ENCODE peak calls at places on chromosomes 4 and X, in seven cellular contexts. One of them, this sample, is unnamed. For H3K36me3, the result is how much of the 10 kb centered on the place peaks cover.

GRCh38 chrX:150456466-150456865 is 93.3 kb downstream of the MAMLD1 start:
- DNase-seq in mammary epithelial cell: peak
- DNase-seq in fibroblast of lung: no peak
- DNase-seq in mesenchymal stem cell: no peak
- DNase-seq in HepG2: peak
- DNase-seq in PC-9: no peak
- DNase-seq in GM23248: no peak
- DNase-seq in this sample: peak

GRCh38 chr4:118224239-118224829 is 128.5 kb downstream of the PRSS12 start:
- DNase-seq in GM23248: peak
- DNase-seq in mesenchymal stem cell: peak
- DNase-seq in mammary epithelial cell: peak
- DNase-seq in fibroblast of lung: peak
- DNase-seq in HepG2: peak
- DNase-seq in PC-9: no peak
- DNase-seq in this sample: peak

GRCh38 chr4:121696140-121696640 is 590 bp downstream of the ANXA5 start:
- DNase-seq in mammary epithelial cell: peak
- DNase-seq in GM23248: peak
- DNase-seq in mesenchymal stem cell: peak
- DNase-seq in HepG2: peak
- DNase-seq in fibroblast of lung: peak
- DNase-seq in PC-9: no peak
- DNase-seq in this sample: peak

GRCh38 chr4:152255437-152255836 is 280.5 kb downstream of the FBXW7 start:
- DNase-seq in GM23248: peak
- DNase-seq in mammary epithelial cell: no peak
- DNase-seq in mesenchymal stem cell: peak
- DNase-seq in fibroblast of lung: peak
- DNase-seq in HepG2: no peak
- DNase-seq in PC-9: no peak
- DNase-seq in this sample: peak

GRCh38 chrX:19904778-19905367 is 17.5 kb upstream of the SH3KBP1 start:
- DNase-seq in mammary epithelial cell: peak
- DNase-seq in HepG2: peak
- DNase-seq in mesenchymal stem cell: peak
- DNase-seq in GM23248: peak
- DNase-seq in fibroblast of lung: peak
- DNase-seq in PC-9: peak
- DNase-seq in this sample: peak

GRCh38 chr4:99447079-99447478 is 11.9 kb upstream of the ADH7 start:
- DNase-seq in mesenchymal stem cell: peak
- DNase-seq in fibroblast of lung: peak
- DNase-seq in PC-9: peak
- DNase-seq in mammary epithelial cell: peak
- DNase-seq in HepG2: no peak
- DNase-seq in GM23248: peak
- DNase-seq in this sample: peak

GRCh38 chr4:13865871-13866669 is 238.5 kb upstream of the BOD1L1 start:
- DNase-seq in mammary epithelial cell: peak
- DNase-seq in GM23248: peak
- DNase-seq in mesenchymal stem cell: peak
- DNase-seq in fibroblast of lung: peak
- DNase-seq in PC-9: no peak
- DNase-seq in HepG2: no peak
- DNase-seq in this sample: peak

GRCh38 chr4:78247541-78248285 is 190.6 kb downstream of the FRAS1 start:
- DNase-seq in PC-9: no peak
- DNase-seq in fibroblast of lung: no peak
- DNase-seq in mammary epithelial cell: peak
- DNase-seq in HepG2: no peak
- DNase-seq in GM23248: no peak
- DNase-seq in mesenchymal stem cell: no peak
- DNase-seq in this sample: no peak

GRCh38 chr4:170047774-170048354 is 21.7 kb upstream of the MFAP3L start:
- DNase-seq in PC-9: no peak
- DNase-seq in mammary epithelial cell: peak
- DNase-seq in fibroblast of lung: peak
- DNase-seq in HepG2: peak
- DNase-seq in mesenchymal stem cell: peak
- DNase-seq in GM23248: peak
- DNase-seq in this sample: peak

GRCh38 chr4:99614491-99614890 is 39.9 kb downstream of the MTTP start:
- DNase-seq in mesenchymal stem cell: no peak
- DNase-seq in GM23248: no peak
- DNase-seq in fibroblast of lung: no peak
- DNase-seq in mammary epithelial cell: no peak
- DNase-seq in PC-9: peak
- DNase-seq in HepG2: no peak
- DNase-seq in this sample: no peak

GRCh38 chrX:116726806-116727205 is 264.0 kb upstream of the CT83 start:
- DNase-seq in PC-9: no peak
- DNase-seq in mammary epithelial cell: no peak
- DNase-seq in mesenchymal stem cell: no peak
- DNase-seq in fibroblast of lung: no peak
- DNase-seq in HepG2: no peak
- DNase-seq in GM23248: no peak
- DNase-seq in this sample: no peak

GRCh38 chrX:119948381-119948780 is 4.8 kb upstream of the NKAP start:
- DNase-seq in mammary epithelial cell: no peak
- DNase-seq in PC-9: no peak
- DNase-seq in fibroblast of lung: no peak
- DNase-seq in GM23248: no peak
- DNase-seq in HepG2: no peak
- DNase-seq in mesenchymal stem cell: no peak
- DNase-seq in this sample: peak

GRCh38 chrX:4944767-4945166 is 1231.3 kb upstream of the PRKX start:
- DNase-seq in mesenchymal stem cell: no peak
- DNase-seq in mammary epithelial cell: no peak
- DNase-seq in HepG2: no peak
- DNase-seq in PC-9: no peak
- DNase-seq in GM23248: no peak
- DNase-seq in fibroblast of lung: no peak
- DNase-seq in this sample: no peak

GRCh38 chr4:75637176-75637575 is 6.8 kb upstream of the CDKL2 start:
- DNase-seq in mammary epithelial cell: peak
- DNase-seq in PC-9: no peak
- DNase-seq in fibroblast of lung: peak
- DNase-seq in mesenchymal stem cell: peak
- DNase-seq in GM23248: peak
- DNase-seq in HepG2: no peak
- DNase-seq in this sample: no peak

DNA sequence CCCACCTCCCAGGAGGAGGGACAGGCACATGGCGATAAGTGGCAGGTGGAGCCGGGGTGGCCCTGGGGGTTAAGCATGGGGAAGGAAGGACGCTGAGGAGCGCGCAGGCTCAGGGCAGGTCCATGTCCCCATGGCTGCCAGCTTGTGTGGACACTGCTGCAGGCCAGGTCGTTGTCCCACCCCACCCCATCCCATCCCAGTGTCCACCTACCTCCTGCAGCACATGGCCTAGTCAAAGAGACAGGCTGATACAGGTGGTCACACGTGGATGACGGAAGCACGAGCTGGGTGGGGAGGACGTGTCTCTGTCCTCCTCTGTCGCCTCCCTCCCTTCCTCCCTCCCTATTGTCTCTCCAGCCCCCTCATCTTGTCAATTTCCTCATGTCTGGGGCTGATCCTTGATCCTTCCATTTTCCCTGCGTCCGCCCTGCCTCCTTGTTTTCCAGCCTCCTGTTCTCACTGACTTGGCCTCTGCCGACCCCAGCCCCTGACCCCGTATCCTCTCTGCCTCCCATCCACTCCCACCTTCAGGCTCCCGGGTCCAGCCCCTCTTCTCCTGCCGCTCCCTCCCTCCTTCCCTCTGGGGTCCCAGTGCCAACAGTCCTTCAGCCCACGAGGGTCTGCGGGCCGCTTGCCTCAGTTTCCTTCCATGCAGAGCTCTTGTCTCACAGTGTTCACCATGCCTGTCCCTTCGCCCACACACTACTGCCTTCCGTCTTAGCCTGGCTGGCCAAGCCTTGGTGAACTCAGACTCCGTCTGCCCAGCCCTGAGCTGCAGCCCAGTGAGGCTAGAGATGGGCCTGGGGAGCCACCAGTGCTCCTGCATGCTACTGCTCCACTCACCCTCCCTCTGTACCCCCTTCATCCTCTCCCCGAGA is 15.5 kb upstream of the ADD1 start:
- DNase-seq in HepG2: no peak
- DNase-seq in mammary epithelial cell: no peak
- DNase-seq in PC-9: no peak
- DNase-seq in mesenchymal stem cell: no peak
- DNase-seq in GM23248: no peak
- DNase-seq in fibroblast of lung: no peak
- DNase-seq in this sample: no peak
- H3K36me3 ChIP-seq in HepG2: half or more
- H3K36me3 ChIP-seq in mammary epithelial cell: under half
- H3K36me3 ChIP-seq in PC-9: under half
- H3K36me3 ChIP-seq in mesenchymal stem cell: half or more
- H3K36me3 ChIP-seq in GM23248: under half
- H3K36me3 ChIP-seq in fibroblast of lung: under half
- H3K36me3 ChIP-seq in this sample: under half

GRCh38 chr4:126547352-126547751 is 1085.4 kb upstream of the INTU start:
- DNase-seq in mammary epithelial cell: no peak
- DNase-seq in HepG2: no peak
- DNase-seq in fibroblast of lung: no peak
- DNase-seq in GM23248: no peak
- DNase-seq in PC-9: no peak
- DNase-seq in mesenchymal stem cell: no peak
- DNase-seq in this sample: no peak

GRCh38 chr4:126541820-126542219 is 1090.9 kb upstream of the INTU start:
- DNase-seq in fibroblast of lung: peak
- DNase-seq in mesenchymal stem cell: no peak
- DNase-seq in mammary epithelial cell: no peak
- DNase-seq in PC-9: no peak
- DNase-seq in GM23248: no peak
- DNase-seq in HepG2: no peak
- DNase-seq in this sample: no peak

GRCh38 chr4:126548890-126549289 is 1083.9 kb upstream of the INTU start:
- DNase-seq in mesenchymal stem cell: no peak
- DNase-seq in fibroblast of lung: no peak
- DNase-seq in GM23248: no peak
- DNase-seq in PC-9: no peak
- DNase-seq in mammary epithelial cell: no peak
- DNase-seq in HepG2: no peak
- DNase-seq in this sample: no peak

GRCh38 chr4:126539771-126540170 is 1093.0 kb upstream of the INTU start:
- DNase-seq in fibroblast of lung: no peak
- DNase-seq in HepG2: no peak
- DNase-seq in GM23248: no peak
- DNase-seq in PC-9: no peak
- DNase-seq in mammary epithelial cell: no peak
- DNase-seq in mesenchymal stem cell: no peak
- DNase-seq in this sample: no peak

DNA sequence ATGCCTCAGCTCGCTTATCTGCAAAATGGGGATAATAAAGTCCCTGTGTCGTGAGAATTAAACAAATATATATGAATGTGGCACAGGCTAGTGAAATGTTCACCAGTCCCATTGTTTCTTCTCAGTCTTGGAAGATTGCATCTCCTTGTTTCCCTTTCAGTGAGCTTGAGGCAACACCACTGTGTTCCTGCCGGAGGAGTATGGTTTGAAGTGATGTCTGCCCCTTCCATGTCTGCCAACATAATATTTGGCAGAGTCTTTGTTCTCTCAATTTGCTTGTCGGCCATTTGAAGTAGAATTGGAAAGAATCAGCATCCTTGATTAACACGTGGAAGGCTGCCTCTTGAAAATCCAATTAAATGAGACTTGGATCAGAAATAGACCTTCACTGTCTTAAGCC is 1088.5 kb upstream of the INTU start:
- DNase-seq in mammary epithelial cell: no peak
- DNase-seq in mesenchymal stem cell: no peak
- DNase-seq in GM23248: no peak
- DNase-seq in HepG2: no peak
- DNase-seq in fibroblast of lung: no peak
- DNase-seq in PC-9: no peak
- DNase-seq in this sample: no peak
- H2AFZ ChIP-seq in mammary epithelial cell: no peak
- H2AFZ ChIP-seq in mesenchymal stem cell: no peak
- H2AFZ ChIP-seq in GM23248: no peak
- H2AFZ ChIP-seq in HepG2: no peak
- H2AFZ ChIP-seq in fibroblast of lung: no peak
- H2AFZ ChIP-seq in PC-9: no peak
- H2AFZ ChIP-seq in this sample: no peak

DNA sequence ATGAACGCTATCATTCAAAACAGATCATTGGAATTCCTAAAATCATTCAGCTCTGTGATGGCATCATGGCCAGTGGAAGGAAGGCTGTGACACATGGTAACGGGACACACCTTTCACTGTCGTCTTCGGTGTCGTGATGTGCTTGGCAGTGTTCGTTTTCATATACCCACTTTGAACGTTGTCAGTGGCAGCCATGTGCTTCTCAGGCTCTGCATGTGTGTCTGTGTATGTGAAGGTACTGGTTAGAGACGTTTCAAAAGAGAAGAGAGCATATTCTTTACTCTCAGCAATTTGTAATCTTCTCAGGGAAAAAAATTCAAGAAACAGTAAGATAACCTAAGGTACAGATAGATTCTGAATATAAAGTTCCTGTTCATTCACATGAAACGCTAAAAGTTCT is 70.6 kb upstream of the MSANTD1 start:
- DNase-seq in mammary epithelial cell: no peak
- DNase-seq in GM23248: no peak
- DNase-seq in mesenchymal stem cell: no peak
- DNase-seq in PC-9: no peak
- DNase-seq in fibroblast of lung: no peak
- DNase-seq in HepG2: no peak
- DNase-seq in this sample: no peak
- H3K36me3 ChIP-seq in mammary epithelial cell: under half
- H3K36me3 ChIP-seq in GM23248: under half
- H3K36me3 ChIP-seq in mesenchymal stem cell: half or more
- H3K36me3 ChIP-seq in PC-9: under half
- H3K36me3 ChIP-seq in fibroblast of lung: under half
- H3K36me3 ChIP-seq in HepG2: half or more
- H3K36me3 ChIP-seq in this sample: under half

GRCh38 chr4:17521595-17521994 is 6.6 kb downstream of the CLRN2 start:
- DNase-seq in fibroblast of lung: no peak
- DNase-seq in mammary epithelial cell: no peak
- DNase-seq in PC-9: no peak
- DNase-seq in mesenchymal stem cell: no peak
- DNase-seq in GM23248: no peak
- DNase-seq in HepG2: no peak
- DNase-seq in this sample: no peak

GRCh38 chr4:17517664-17518063 is 2.7 kb downstream of the CLRN2 start:
- DNase-seq in GM23248: no peak
- DNase-seq in HepG2: no peak
- DNase-seq in PC-9: no peak
- DNase-seq in fibroblast of lung: no peak
- DNase-seq in mesenchymal stem cell: no peak
- DNase-seq in mammary epithelial cell: no peak
- DNase-seq in this sample: no peak

GRCh38 chr4:17526695-17527477 is 11.9 kb downstream of the CLRN2 start:
- DNase-seq in mesenchymal stem cell: peak
- DNase-seq in PC-9: no peak
- DNase-seq in mammary epithelial cell: no peak
- DNase-seq in GM23248: no peak
- DNase-seq in fibroblast of lung: peak
- DNase-seq in HepG2: no peak
- DNase-seq in this sample: no peak

GRCh38 chr4:17528526-17529165 is 13.7 kb downstream of the CLRN2 start:
- DNase-seq in HepG2: no peak
- DNase-seq in PC-9: no peak
- DNase-seq in GM23248: no peak
- DNase-seq in mammary epithelial cell: no peak
- DNase-seq in fibroblast of lung: no peak
- DNase-seq in mesenchymal stem cell: no peak
- DNase-seq in this sample: no peak

GRCh38 chr4:17523626-17524025 is 8.7 kb downstream of the CLRN2 start:
- DNase-seq in HepG2: no peak
- DNase-seq in GM23248: no peak
- DNase-seq in PC-9: no peak
- DNase-seq in mesenchymal stem cell: no peak
- DNase-seq in fibroblast of lung: no peak
- DNase-seq in mammary epithelial cell: no peak
- DNase-seq in this sample: no peak
- H2AFZ ChIP-seq in HepG2: no peak
- H2AFZ ChIP-seq in GM23248: no peak
- H2AFZ ChIP-seq in PC-9: no peak
- H2AFZ ChIP-seq in mesenchymal stem cell: no peak
- H2AFZ ChIP-seq in fibroblast of lung: no peak
- H2AFZ ChIP-seq in mammary epithelial cell: no peak
- H2AFZ ChIP-seq in this sample: no peak